ENCODE peak calls at places on chromosomes 11 and 22, in seven cellular contexts. R is brain microvascular endothelial cell, Q is spleen, I is neural progenitor cell, Y is astrocyte of the spinal cord, Z is A549, K is thoracic aorta. B is an unnamed sample.

GRCh38 chr11:32420937-32421532 is 14.3 kb downstream of the WT1 start:
- DNase-seq in R (no peak), Q (no peak), I (no peak), Y (no peak), Z (no peak), K (no peak), B (no peak)

GRCh38 chr11:125784678-125785077 is 3.2 kb upstream of the PATE3 start:
- DNase-seq in R (no peak), Q (no peak), I (no peak), Y (no peak), Z (no peak), K (no peak), B (no peak)

GRCh38 chr11:134384406-134384805 is 27.6 kb downstream of the B3GAT1 start:
- DNase-seq in R (no peak), Q (no peak), I (no peak), Y (no peak), Z (no peak), K (no peak), B (no peak)

GRCh38 chr22:19824197-19825015 is 30.3 kb downstream of the GNB1L start:
- DNase-seq in R (no peak), Q (no peak), I (no peak), Y (no peak), Z (no peak), K (no peak), B (peak)

GRCh38 chr11:68411501-68411991 is 49.0 kb upstream of the PPP6R3 start:
- DNase-seq in R (no peak), Q (no peak), I (no peak), Y (no peak), Z (no peak), K (no peak), B (no peak)

GRCh38 chr11:95816037-95816436 is 25.7 kb downstream of the CEP57 start:
- DNase-seq in R (no peak), Q (no peak), I (no peak), Y (no peak), Z (no peak), K (no peak), B (no peak)

GRCh38 chr11:101584129-101584515 is 315 bp upstream of the TRPC6 start:
- DNase-seq in R (no peak), Q (no peak), I (no peak), Y (no peak), Z (no peak), K (no peak), B (no peak)

GRCh38 chr11:61587541-61587941 is 6.7 kb upstream of the SYT7 start:
- DNase-seq in R (no peak), Q (peak), I (peak), Y (no peak), Z (peak), K (no peak), B (no peak)

GRCh38 chr11:134399293-134399654 is 12.8 kb downstream of the B3GAT1 start:
- DNase-seq in R (no peak), Q (no peak), I (no peak), Y (no peak), Z (no peak), K (no peak), B (no peak)

GRCh38 chr11:78069465-78069864 is 5.8 kb downstream of the THRSP start:
- DNase-seq in R (no peak), Q (no peak), I (no peak), Y (no peak), Z (no peak), K (no peak), B (no peak)

GRCh38 chr11:123822022-123822421 is 15.9 kb upstream of the OR6M1 start:
- DNase-seq in R (no peak), Q (no peak), I (no peak), Y (no peak), Z (no peak), K (no peak), B (no peak)

GRCh38 chr11:125569913-125570621 is 790 bp downstream of the EI24 start:
- DNase-seq in R (no peak), Q (no peak), I (peak), Y (no peak), Z (no peak), K (no peak), B (no peak)

GRCh38 chr11:3609416-3610265 is 32.2 kb downstream of the ART5 start:
- DNase-seq in R (peak), Q (peak), I (peak), Y (peak), Z (peak), K (no peak), B (no peak)

GRCh38 chr22:48647606-48648515 is 1179.8 kb downstream of the BRD1 start:
- DNase-seq in R (no peak), Q (no peak), I (no peak), Y (no peak), Z (no peak), K (no peak), B (no peak)

GRCh38 chr11:3197878-3198528 is 20.6 kb downstream of the MRGPRG start:
- DNase-seq in R (no peak), Q (peak), I (no peak), Y (no peak), Z (no peak), K (no peak), B (no peak)

GRCh38 chr11:33682446-33682845 is 18.2 kb downstream of the C11orf91 start:
- DNase-seq in R (no peak), Q (no peak), I (no peak), Y (peak), Z (no peak), K (no peak), B (peak)

GRCh38 chr22:38881464-38881871 is 9.5 kb upstream of the CBX6 start:
- DNase-seq in R (no peak), Q (no peak), I (no peak), Y (peak), Z (no peak), K (no peak), B (no peak)

GRCh38 chr22:47154621-47155081 is 392.2 kb downstream of the TBC1D22A start:
- DNase-seq in R (no peak), Q (no peak), I (no peak), Y (peak), Z (no peak), K (no peak), B (no peak)

GRCh38 chr11:130437848-130438247 is 9.4 kb upstream of the ADAMTS8 start:
- DNase-seq in R (no peak), Q (no peak), I (no peak), Y (no peak), Z (no peak), K (no peak), B (no peak)

GRCh38 chr22:49355206-49355920 is 472.3 kb downstream of the BRD1 start:
- DNase-seq in R (no peak), Q (peak), I (no peak), Y (no peak), Z (no peak), K (no peak), B (peak)

GRCh38 chr11:20353829-20354434 is 9.6 kb upstream of the HTATIP2 start:
- DNase-seq in R (peak), Q (no peak), I (peak), Y (peak), Z (peak), K (no peak), B (no peak)

GRCh38 chr11:105573091-105573490 is 36.8 kb upstream of the GRIA4 start:
- DNase-seq in R (peak), Q (no peak), I (no peak), Y (peak), Z (no peak), K (no peak), B (no peak)

GRCh38 chr22:17803871-17804270 is 29.6 kb upstream of the BID start:
- DNase-seq in R (no peak), Q (no peak), I (no peak), Y (no peak), Z (no peak), K (no peak), B (no peak)

GRCh38 chr11:76197332-76197731 is 9.0 kb downstream of the WNT11 start:
- DNase-seq in R (no peak), Q (no peak), I (no peak), Y (no peak), Z (no peak), K (no peak), B (no peak)

GRCh38 chr11:74085542-74085892 is 76.6 kb upstream of the UCP3 start:
- DNase-seq in R (no peak), Q (no peak), I (no peak), Y (no peak), Z (no peak), K (no peak), B (no peak)

GRCh38 chr11:95925011-95925410 is 1.1 kb upstream of the MTMR2 start:
- DNase-seq in R (no peak), Q (no peak), I (peak), Y (peak), Z (peak), K (no peak), B (no peak)

GRCh38 chr22:33867118-33867863 is 53.0 kb downstream of the LARGE1 start:
- DNase-seq in R (peak), Q (no peak), I (no peak), Y (no peak), Z (no peak), K (no peak), B (no peak)

GRCh38 chr11:8261921-8262551 is 1.6 kb downstream of the LMO1 start:
- DNase-seq in R (no peak), Q (peak), I (no peak), Y (no peak), Z (no peak), K (no peak), B (no peak)

GRCh38 chr22:50671641-50672040 is 982 bp upstream of the SHANK3 start:
- DNase-seq in R (peak), Q (no peak), I (no peak), Y (no peak), Z (no peak), K (no peak), B (no peak)

GRCh38 chr11:118370774-118371173 is 11.4 kb downstream of the UBE4A start:
- DNase-seq in R (no peak), Q (no peak), I (no peak), Y (no peak), Z (no peak), K (no peak), B (no peak)

GRCh38 chr22:37428649-37429586 is 1.6 kb upstream of the ELFN2 start:
- DNase-seq in R (no peak), Q (no peak), I (peak), Y (peak), Z (peak), K (no peak), B (no peak)

GRCh38 chr22:38026130-38027111 is 30.8 kb upstream of the PICK1 start:
- DNase-seq in R (no peak), Q (no peak), I (no peak), Y (no peak), Z (no peak), K (no peak), B (no peak)

GRCh38 chr11:20057055-20057943 is 103.0 kb downstream of the DBX1 start:
- DNase-seq in R (no peak), Q (no peak), I (no peak), Y (no peak), Z (no peak), K (no peak), B (no peak)

GRCh38 chr11:114026355-114026754 is 33.2 kb upstream of the ZBTB16 start:
- DNase-seq in R (no peak), Q (no peak), I (peak), Y (peak), Z (no peak), K (no peak), B (no peak)
- TF ChIP-seq CTCF in R (peak), Q (peak), I (peak), Y (peak), Z (no peak), K (no peak), B (no peak)

DNA sequence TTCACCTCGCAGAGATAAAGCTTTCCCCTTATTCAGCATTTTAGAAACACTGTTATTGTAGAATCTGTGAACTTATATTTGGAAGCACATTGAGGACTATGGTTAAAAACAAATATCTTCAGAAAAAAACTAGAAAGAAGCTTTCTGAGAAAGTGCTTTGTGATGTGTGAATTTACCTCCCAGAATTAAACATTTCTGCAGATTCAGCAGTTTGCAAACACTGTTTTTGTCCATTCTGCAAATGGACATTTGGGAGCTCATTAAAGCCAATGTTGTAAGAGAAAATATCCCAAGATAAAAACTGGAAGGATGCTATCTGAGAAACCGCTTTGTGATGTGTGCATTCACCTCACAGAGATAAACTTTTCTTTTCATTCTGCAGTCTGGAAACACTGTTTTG is 272.7 kb downstream of the OR4A5 start:
- DNase-seq in R (no peak), Q (no peak), I (no peak), Y (no peak), Z (no peak), K (no peak), B (no peak)
- TF ChIP-seq CTCF in R (no peak), Q (no peak), I (no peak), Y (no peak), Z (no peak), K (no peak), B (no peak)

GRCh38 chr11:45551181-45551580 is 114.2 kb downstream of the CHST1 start:
- DNase-seq in R (no peak), Q (no peak), I (peak), Y (no peak), Z (no peak), K (no peak), B (no peak)

GRCh38 chr11:45556851-45557707 is 108.3 kb downstream of the CHST1 start:
- DNase-seq in R (no peak), Q (no peak), I (no peak), Y (no peak), Z (no peak), K (no peak), B (no peak)

GRCh38 chr11:45560153-45560934 is 105.1 kb downstream of the CHST1 start:
- DNase-seq in R (no peak), Q (no peak), I (no peak), Y (no peak), Z (no peak), K (no peak), B (no peak)

GRCh38 chr11:45553401-45553936 is 112.0 kb downstream of the CHST1 start:
- DNase-seq in R (no peak), Q (no peak), I (no peak), Y (no peak), Z (no peak), K (no peak), B (no peak)

GRCh38 chr11:45554230-45554967 is 111.0 kb downstream of the CHST1 start:
- DNase-seq in R (no peak), Q (no peak), I (no peak), Y (no peak), Z (no peak), K (no peak), B (no peak)
- TF ChIP-seq CTCF in R (no peak), Q (no peak), I (no peak), Y (no peak), Z (no peak), K (no peak), B (no peak)

GRCh38 chr22:28935140-28935539 is 51.8 kb downstream of the ZNRF3 start:
- DNase-seq in R (no peak), Q (no peak), I (no peak), Y (no peak), Z (no peak), K (no peak), B (no peak)

GRCh38 chr22:28936200-28936599 is 52.8 kb downstream of the ZNRF3 start:
- DNase-seq in R (no peak), Q (no peak), I (no peak), Y (no peak), Z (no peak), K (no peak), B (no peak)

GRCh38 chr22:28934026-28934425 is 50.7 kb downstream of the ZNRF3 start:
- DNase-seq in R (no peak), Q (no peak), I (no peak), Y (no peak), Z (no peak), K (no peak), B (no peak)

GRCh38 chr22:28937206-28938025 is 54.0 kb downstream of the ZNRF3 start:
- DNase-seq in R (no peak), Q (no peak), I (no peak), Y (no peak), Z (no peak), K (no peak), B (no peak)

DNA sequence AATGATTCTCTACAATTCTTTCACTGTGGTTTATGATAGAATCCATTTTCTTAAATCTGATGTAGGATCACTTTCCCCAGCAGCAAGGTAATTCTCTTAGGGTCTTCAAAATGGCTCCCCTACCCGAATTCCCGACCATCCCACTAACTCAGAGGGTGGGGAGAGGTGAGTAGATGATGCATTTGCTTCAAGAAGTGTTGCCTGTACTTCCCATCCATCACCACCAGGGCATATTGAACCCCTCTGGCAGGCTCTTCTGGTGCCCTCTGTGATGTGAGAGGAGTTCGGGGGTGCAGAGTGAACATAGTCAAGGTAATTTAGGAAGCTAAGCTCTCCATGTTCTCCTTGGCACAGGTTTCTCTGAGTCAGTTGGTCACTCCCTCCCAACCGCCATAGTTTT is 52.3 kb downstream of the ZNRF3 start:
- DNase-seq in R (no peak), Q (no peak), I (no peak), Y (no peak), Z (no peak), K (no peak), B (no peak)
- TF ChIP-seq CTCF in R (peak), Q (no peak), I (peak), Y (peak), Z (no peak), K (peak), B (peak)